ENCODE peak calls at places on chromosomes 11 and 22, in four cellular contexts. U is HL-60, O is neural progenitor cell, F is tibial artery. J is an unnamed sample.

GRCh38 chr11:91133361-91133760 is 910.5 kb upstream of the CHORDC1 start:
- DNase-seq in U (no peak), O (no peak), F (no peak), J (no peak)

GRCh38 chr11:65381721-65382035 is 768 bp downstream of the SLC25A45 start:
- DNase-seq in U (no peak), O (no peak), F (no peak), J (no peak)

GRCh38 chr11:126348806-126349582 is 6.5 kb upstream of the ST3GAL4 start:
- DNase-seq in U (no peak), O (no peak), F (no peak), J (no peak)

GRCh38 chr22:37187552-37187890 is 526 bp downstream of the C1QTNF6 start:
- DNase-seq in U (no peak), O (no peak), F (no peak), J (no peak)

GRCh38 chr22:28718044-28718443 is 23.6 kb downstream of the CHEK2 start:
- DNase-seq in U (no peak), O (no peak), F (no peak), J (no peak)

GRCh38 chr11:863389-864117 is 20.9 kb downstream of the TSPAN4 start:
- DNase-seq in U (no peak), O (no peak), F (no peak), J (no peak)

GRCh38 chr11:92886243-92886905 is 83.1 kb upstream of the MTNR1B start:
- DNase-seq in U (no peak), O (peak; percentile 73), F (no peak), J (no peak)

GRCh38 chr11:41053894-41054293 is 405.6 kb downstream of the LRRC4C start:
- DNase-seq in U (no peak), O (no peak), F (no peak), J (no peak)

GRCh38 chr11:123587044-123587443 is 67.4 kb downstream of the SCN3B start:
- DNase-seq in U (no peak), O (no peak), F (no peak), J (no peak)

GRCh38 chr11:104968856-104969776 is 742 bp upstream of the CASP4 start:
- DNase-seq in U (no peak), O (peak; percentile 43), F (peak; percentile 73), J (no peak)

GRCh38 chr22:26711205-26711958 is 54.0 kb downstream of the MIAT start:
- DNase-seq in U (no peak), O (no peak), F (no peak), J (no peak)

GRCh38 chr11:32358729-32359128 is 76.6 kb downstream of the WT1 start:
- DNase-seq in U (no peak), O (peak; percentile 48), F (no peak), J (no peak)

GRCh38 chr11:68688881-68689280 is 4.5 kb downstream of the GAL start:
- DNase-seq in U (no peak), O (no peak), F (no peak), J (no peak)

GRCh38 chr11:70606248-70606950 is 208.1 kb downstream of the CTTN start:
- DNase-seq in U (no peak), O (no peak), F (no peak), J (no peak)

GRCh38 chr11:44968510-44968909 is 17.8 kb upstream of the TP53I11 start:
- DNase-seq in U (no peak), O (no peak), F (no peak), J (no peak)

GRCh38 chr11:78078218-78079167 is 1.2 kb downstream of the NDUFC2 start:
- DNase-seq in U (no peak), O (peak; percentile 21), F (no peak), J (no peak)

GRCh38 chr11:3095712-3096361 is 38.6 kb upstream of the CARS1 start:
- DNase-seq in U (no peak), O (peak; percentile 69), F (no peak), J (no peak)

GRCh38 chr11:74311352-74311926 is at the start of gene P4HA3:
- DNase-seq in U (peak; percentile 50), O (peak; percentile 84), F (peak; percentile 81), J (no peak)

GRCh38 chr11:64507832-64508375 is 83.1 kb upstream of the SLC22A12 start:
- DNase-seq in U (no peak), O (no peak), F (no peak), J (no peak)

GRCh38 chr11:3341298-3341697 is 37.6 kb downstream of the ZNF195 start:
- DNase-seq in U (no peak), O (peak; percentile 77), F (no peak), J (peak; percentile 72)

GRCh38 chr22:45952553-45952952 is 24.4 kb downstream of the WNT7B start:
- DNase-seq in U (no peak), O (no peak), F (no peak), J (no peak)

GRCh38 chr11:44243633-44244343 is 66.2 kb downstream of the ALX4 start:
- DNase-seq in U (no peak), O (peak; percentile 85), F (no peak), J (no peak)

GRCh38 chr22:43829904-43830851 is 18.1 kb upstream of the EFCAB6 start:
- DNase-seq in U (no peak), O (no peak), F (peak; percentile 74), J (no peak)

GRCh38 chr22:26894766-26895485 is 237.5 kb downstream of the MIAT start:
- DNase-seq in U (no peak), O (no peak), F (no peak), J (no peak)

GRCh38 chr22:38312261-38312800 is 4.9 kb downstream of the CSNK1E start:
- DNase-seq in U (no peak), O (no peak), F (no peak), J (no peak)

GRCh38 chr22:30902496-30903357 is 65.8 kb downstream of the MORC2 start:
- DNase-seq in U (no peak), O (no peak), F (peak; percentile 11), J (no peak)

GRCh38 chr11:122751298-122752070 is 86.8 kb upstream of the CRTAM start:
- DNase-seq in U (no peak), O (no peak), F (no peak), J (no peak)

GRCh38 chr11:67463680-67464410 is 5.2 kb downstream of the TMEM134 start:
- DNase-seq in U (peak; percentile 67), O (no peak), F (peak; percentile 93), J (no peak)

GRCh38 chr11:12239396-12240298 is 129.3 kb downstream of the MICAL2 start:
- DNase-seq in U (no peak), O (no peak), F (no peak), J (no peak)

GRCh38 chr22:41813726-41814410 is 13.4 kb downstream of the CCDC134 start:
- DNase-seq in U (no peak), O (no peak), F (no peak), J (no peak)

GRCh38 chr22:39616051-39616450 is 45.5 kb downstream of the CACNA1I start:
- DNase-seq in U (no peak), O (no peak), F (no peak), J (no peak)

GRCh38 chr22:39617761-39618757 is 47.5 kb downstream of the CACNA1I start:
- DNase-seq in U (no peak), O (no peak), F (no peak), J (no peak)

GRCh38 chr22:39618996-39619530 is 48.5 kb downstream of the CACNA1I start:
- DNase-seq in U (no peak), O (no peak), F (no peak), J (no peak)

GRCh38 chr22:39617342-39617741 is 46.8 kb downstream of the CACNA1I start:
- DNase-seq in U (no peak), O (no peak), F (no peak), J (no peak)

DNA sequence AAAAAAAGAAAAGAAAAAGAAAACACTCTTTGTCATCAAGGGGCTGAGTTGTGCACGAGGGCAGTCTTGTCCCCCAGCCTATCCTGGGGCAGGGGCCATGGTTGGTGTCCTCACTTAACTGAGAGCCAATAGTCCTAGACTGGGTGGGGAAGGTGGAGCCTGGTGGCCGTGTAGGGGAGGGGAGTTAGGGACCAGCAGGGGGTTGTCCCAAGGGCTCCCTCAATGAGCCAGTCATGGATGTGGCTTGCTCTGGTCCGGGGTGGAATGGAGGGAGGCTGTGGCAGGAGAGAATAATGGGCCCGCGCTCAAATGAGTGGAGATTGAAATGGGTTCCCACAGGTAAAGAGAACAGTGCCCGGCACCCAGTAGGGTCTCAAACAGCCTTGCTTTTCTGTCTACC is 46.2 kb downstream of the CACNA1I start:
- DNase-seq in U (no peak), O (no peak), F (no peak), J (no peak)
- H3K27me3 ChIP-seq in U (peaks cover 8% of the 10 kb centered on the region), O (no peaks in the 10 kb centered on the region), F (no peaks in the 10 kb centered on the region), J (no peaks in the 10 kb centered on the region)

GRCh38 chr11:116258821-116259220 is 514.0 kb downstream of the BUD13 start:
- DNase-seq in U (no peak), O (no peak), F (no peak), J (no peak)
- TF ChIP-seq CTCF in U (no peak), O (no peak), F (no peak), J (no peak)

GRCh38 chr11:117834068-117834810 is 9.7 kb upstream of the FXYD2 start:
- DNase-seq in U (no peak), O (no peak), F (no peak), J (no peak)
- H3K27me3 ChIP-seq in U (no peaks in the 10 kb centered on the region), O (no peaks in the 10 kb centered on the region), F (no peaks in the 10 kb centered on the region), J (no peaks in the 10 kb centered on the region)

GRCh38 chr11:46338988-46339666 is 8.1 kb upstream of the DGKZ start:
- DNase-seq in U (no peak), O (peak; percentile 67), F (no peak), J (no peak)
- TF ChIP-seq CTCF in U (no peak), O (no peak), F (no peak), J (no peak)